ENCODE peak calls at places on chromosomes 4 and X, in eight cellular contexts. N is activated naive CD4-positive, alpha-beta T cell treated with anti-CD3 and anti-CD28 coated beads, Interleukin-2, amount 50 U/mL, for 72 hours; C is naive thymus-derived CD8-positive, alpha-beta T cell; I is heart right ventricle; O is T-helper 17 cell; F is RWPE2; Z is stimulated activated naive B cell treated with anti-CD40 and anti-IgM and Interleukin-4, amounts not matched to agents 10 μg/mL and 1 μg/mL and 100 μg/mL, for 72 hours; R is foreskin keratinocyte. S is an unnamed sample.

GRCh38 chrX:103552236-103552635 is 32.9 kb upstream of the RAB40A start:
- ATAC-seq in N (no peak), C (no peak), I (no peak), O (no peak), F (no peak), Z (no peak), R (no peak), S (no peak)

GRCh38 chr4:168183717-168184571 is 91.6 kb downstream of the ANXA10 start:
- ATAC-seq in N (no peak), C (no peak), I (peak), O (no peak), F (no peak), Z (no peak), R (peak), S (peak)

GRCh38 chr4:155025762-155026457 is 182.5 kb upstream of the NPY2R start:
- ATAC-seq in N (no peak), C (no peak), I (no peak), O (no peak), F (no peak), Z (no peak), R (peak), S (no peak)

GRCh38 chr4:176185068-176185467 is 10.3 kb downstream of the SPATA4 start:
- ATAC-seq in N (no peak), C (no peak), I (peak), O (no peak), F (peak), Z (no peak), R (peak), S (peak)

GRCh38 chr4:148059617-148060180 is 327.8 kb downstream of the ARHGAP10 start:
- ATAC-seq in N (no peak), C (no peak), I (peak), O (no peak), F (no peak), Z (no peak), R (peak), S (no peak)

GRCh38 chr4:2743518-2744445 is 12.4 kb downstream of the TNIP2 start:
- ATAC-seq in N (no peak), C (no peak), I (no peak), O (no peak), F (no peak), Z (no peak), R (peak), S (no peak)

GRCh38 chr4:90449626-90450025 is 322.4 kb downstream of the CCSER1 start:
- ATAC-seq in N (no peak), C (no peak), I (no peak), O (no peak), F (no peak), Z (no peak), R (no peak), S (no peak)

GRCh38 chrX:47605024-47605423 is 14.6 kb downstream of the SYN1 start:
- ATAC-seq in N (no peak), C (no peak), I (no peak), O (no peak), F (no peak), Z (peak), R (no peak), S (no peak)

GRCh38 chr4:67743194-67743593 is 11.0 kb downstream of the GNRHR start:
- ATAC-seq in N (no peak), C (no peak), I (no peak), O (no peak), F (no peak), Z (no peak), R (no peak), S (no peak)

GRCh38 chr4:182144621-182145359 is 98.4 kb upstream of the TENM3 start:
- ATAC-seq in N (no peak), C (no peak), I (peak), O (no peak), F (peak), Z (no peak), R (peak), S (peak)

GRCh38 chr4:4271912-4272311 is 18.0 kb downstream of the LYAR start:
- ATAC-seq in N (no peak), C (no peak), I (no peak), O (no peak), F (no peak), Z (no peak), R (no peak), S (peak)

GRCh38 chr4:38055566-38055965 is 95.4 kb downstream of the PTTG2 start:
- ATAC-seq in N (no peak), C (no peak), I (peak), O (no peak), F (no peak), Z (peak), R (no peak), S (peak)

GRCh38 chrX:110201799-110202198 is 116.1 kb downstream of the AMMECR1 start:
- ATAC-seq in N (no peak), C (no peak), I (no peak), O (no peak), F (no peak), Z (no peak), R (no peak), S (no peak)

GRCh38 chr4:7470111-7470510 is 35.4 kb upstream of the PSAPL1 start:
- ATAC-seq in N (no peak), C (no peak), I (no peak), O (no peak), F (no peak), Z (no peak), R (no peak), S (no peak)

GRCh38 chr4:121233982-121234381 is 69.9 kb upstream of the TNIP3 start:
- ATAC-seq in N (no peak), C (no peak), I (no peak), O (no peak), F (no peak), Z (no peak), R (no peak), S (no peak)

GRCh38 chr4:80189956-80190671 is 7.2 kb upstream of the PRDM8 start:
- ATAC-seq in N (no peak), C (no peak), I (no peak), O (no peak), F (no peak), Z (no peak), R (peak), S (no peak)

GRCh38 chr4:156954598-156954997 is 17.0 kb downstream of the PDGFC start:
- ATAC-seq in N (no peak), C (no peak), I (peak), O (no peak), F (no peak), Z (no peak), R (no peak), S (no peak)

GRCh38 chr4:128663325-128663724 is 146.2 kb upstream of the JADE1 start:
- ATAC-seq in N (no peak), C (peak), I (no peak), O (no peak), F (no peak), Z (peak), R (no peak), S (no peak)

GRCh38 chr4:2402453-2402852 is 16.0 kb downstream of the ZFYVE28 start:
- ATAC-seq in N (peak), C (peak), I (peak), O (peak), F (peak), Z (no peak), R (no peak), S (peak)

GRCh38 chr4:73836373-73837269 is at the start of gene CXCL6:
- ATAC-seq in N (no peak), C (no peak), I (peak), O (no peak), F (peak), Z (no peak), R (peak), S (no peak)

GRCh38 chr4:86442881-86443280 is 83.0 kb upstream of the MAPK10 start:
- ATAC-seq in N (no peak), C (no peak), I (no peak), O (no peak), F (no peak), Z (no peak), R (no peak), S (no peak)

GRCh38 chrX:150324035-150324728 is 38.9 kb upstream of the MAMLD1 start:
- ATAC-seq in N (no peak), C (no peak), I (no peak), O (no peak), F (peak), Z (no peak), R (peak), S (peak)

GRCh38 chr4:73589261-73589847 is 30.9 kb downstream of the RASSF6 start:
- ATAC-seq in N (no peak), C (no peak), I (no peak), O (no peak), F (peak), Z (peak), R (peak), S (no peak)

GRCh38 chrX:12060489-12061260 is 77.6 kb upstream of the FRMPD4 start:
- ATAC-seq in N (no peak), C (no peak), I (no peak), O (no peak), F (no peak), Z (no peak), R (peak), S (no peak)

GRCh38 chrX:78997870-78998558 is 52.8 kb downstream of the P2RY10 start:
- ATAC-seq in N (peak), C (peak), I (no peak), O (peak), F (no peak), Z (no peak), R (no peak), S (no peak)